ENCODE peak calls at places on chromosomes 13 and 19, in nine cellular contexts. E is iPS DF 6.9; F is GM23338; R is gastrocnemius medialis; Q is stomach; C is CD4-positive, CD25-positive, alpha-beta regulatory T cell; D is brain microvascular endothelial cell; G is HepG2; M is aorta. U is an unnamed sample.

GRCh38 chr19:38371081-38371480 is 3.3 kb upstream of the PSMD8 start:
- DNase-seq in Q (no peak), E (no peak), F (no peak), R (no peak), D (no peak), M (no peak), G (no peak), C (no peak), U (no peak)

GRCh38 chr13:51666316-51666715 is 82.1 kb downstream of the WDFY2 start:
- DNase-seq in M (no peak), Q (no peak), E (no peak), G (no peak), C (no peak), R (no peak), D (no peak), F (no peak), U (no peak)

GRCh38 chr19:18903146-18904056 is 7.4 kb upstream of the CERS1 start:
- DNase-seq in M (peak), D (no peak), E (no peak), R (no peak), C (no peak), F (peak), G (no peak), Q (no peak), U (no peak)

GRCh38 chr19:5097959-5098623 is 129.2 kb downstream of the KDM4B start:
- DNase-seq in Q (no peak), G (no peak), R (no peak), D (no peak), M (no peak), F (no peak), E (no peak), C (no peak), U (no peak)

GRCh38 chr19:35153701-35154534 is 617 bp upstream of the FXYD5 start:
- DNase-seq in R (no peak), C (peak), G (no peak), D (no peak), E (no peak), F (peak), Q (peak), M (no peak), U (peak)

GRCh38 chr19:30388819-30389218 is 16.6 kb downstream of the ZNF536 start:
- DNase-seq in E (no peak), G (no peak), D (no peak), R (no peak), F (no peak), C (no peak), M (no peak), Q (no peak), U (no peak)

GRCh38 chr19:18278521-18279265 is 2.7 kb downstream of the JUND start:
- DNase-seq in D (peak), G (no peak), R (no peak), Q (peak), F (peak), E (no peak), M (no peak), C (peak), U (peak)

GRCh38 chr13:51557875-51558604 is 26.2 kb upstream of the WDFY2 start:
- DNase-seq in G (no peak), F (no peak), R (no peak), C (no peak), Q (no peak), D (peak), E (no peak), M (no peak), U (no peak)

GRCh38 chr19:52601025-52601973 is 31.2 kb downstream of the ZNF701 start:
- DNase-seq in R (peak), E (peak), C (peak), M (peak), Q (peak), G (peak), F (peak), D (peak), U (peak)

GRCh38 chr19:43425567-43426392 is 11.1 kb downstream of the TEX101 start:
- DNase-seq in D (no peak), F (peak), E (no peak), Q (peak), C (no peak), R (no peak), M (no peak), G (no peak), U (no peak)

DNA sequence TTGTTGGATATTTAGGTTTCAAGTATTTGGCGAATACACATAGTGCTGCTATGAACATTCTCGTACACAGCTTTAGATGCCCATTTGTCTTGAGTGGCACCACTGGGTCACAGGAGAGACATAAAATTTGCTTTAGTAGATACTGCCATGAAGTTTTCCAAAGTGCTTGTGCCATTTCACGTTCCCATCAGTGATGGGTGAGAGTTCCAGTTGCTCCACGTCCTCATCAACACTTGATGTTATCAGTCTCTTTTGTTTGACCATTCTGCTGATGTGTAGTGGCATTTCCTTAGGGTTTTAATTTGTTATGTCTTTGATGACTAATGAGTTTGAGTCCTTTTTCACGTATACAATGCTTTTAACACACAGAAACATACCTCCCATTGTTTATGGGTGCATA is 11.0 kb downstream of the ZSWIM9 start:
- DNase-seq in Q (no peak), F (no peak), E (no peak), M (no peak), D (no peak), G (no peak), C (no peak), R (no peak), U (no peak)
- H3K27ac ChIP-seq in Q (no peak), F (no peak), E (no peak), M (no peak), D (no peak), G (no peak), C (no peak), R (no peak), U (no peak)

GRCh38 chr13:30735025-30735967 is at the start of gene ALOX5AP:
- DNase-seq in R (no peak), D (no peak), E (no peak), G (no peak), F (no peak), Q (peak), C (no peak), M (no peak), U (no peak)

GRCh38 chr13:30736461-30736860 is 1.1 kb downstream of the ALOX5AP start:
- DNase-seq in R (no peak), D (no peak), C (no peak), F (no peak), E (no peak), Q (no peak), G (no peak), M (no peak), U (no peak)

GRCh38 chr13:30737511-30738342 is 2.4 kb downstream of the ALOX5AP start:
- DNase-seq in D (no peak), G (no peak), Q (no peak), M (no peak), F (no peak), R (no peak), C (no peak), E (no peak), U (no peak)

GRCh38 chr13:30738526-30738925 is 3.2 kb downstream of the ALOX5AP start:
- DNase-seq in E (no peak), M (no peak), C (no peak), Q (no peak), G (no peak), R (no peak), D (no peak), F (no peak), U (no peak)

DNA sequence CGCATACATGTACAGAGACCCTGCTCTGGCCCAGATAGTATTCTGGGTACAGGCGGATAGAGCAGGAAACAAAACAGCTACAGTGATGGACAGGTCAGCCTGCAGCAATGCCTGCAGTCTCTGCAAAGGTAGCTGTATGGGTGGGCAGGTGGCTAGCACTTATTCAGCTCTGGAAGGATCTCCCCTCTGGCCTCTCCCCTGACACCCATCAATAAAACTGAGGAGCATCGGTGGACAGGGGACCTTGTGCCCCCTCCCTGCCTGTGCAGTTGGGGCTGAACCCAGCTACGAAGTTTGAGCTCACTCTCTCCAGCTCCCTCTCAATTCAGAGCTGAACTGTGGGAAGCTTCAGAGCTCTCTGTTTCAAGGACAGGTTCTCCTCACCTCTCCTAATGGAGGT is 1.6 kb downstream of the ALOX5AP start:
- DNase-seq in M (no peak), Q (no peak), D (no peak), E (no peak), G (no peak), F (no peak), R (no peak), C (no peak), U (no peak)
- H3K27ac ChIP-seq in M (no peak), Q (peak), D (no peak), E (no peak), G (no peak), F (no peak), R (no peak), C (peak), U (no peak)

GRCh38 chr13:106530209-106530906 is 5.1 kb downstream of the EFNB2 start:
- DNase-seq in G (no peak), M (no peak), D (no peak), R (no peak), C (no peak), F (peak), Q (no peak), E (no peak), U (no peak)

GRCh38 chr13:106528711-106529414 is 6.6 kb downstream of the EFNB2 start:
- DNase-seq in G (no peak), C (no peak), D (no peak), E (no peak), F (no peak), M (no peak), R (no peak), Q (no peak), U (no peak)

GRCh38 chr13:106532111-106532929 is 3.1 kb downstream of the EFNB2 start:
- DNase-seq in G (no peak), D (peak), E (no peak), M (no peak), Q (no peak), C (no peak), F (no peak), R (no peak), U (peak)

GRCh38 chr13:106529415-106530208 is 5.8 kb downstream of the EFNB2 start:
- DNase-seq in Q (no peak), M (no peak), C (no peak), R (no peak), E (no peak), F (no peak), D (no peak), G (no peak), U (no peak)

DNA sequence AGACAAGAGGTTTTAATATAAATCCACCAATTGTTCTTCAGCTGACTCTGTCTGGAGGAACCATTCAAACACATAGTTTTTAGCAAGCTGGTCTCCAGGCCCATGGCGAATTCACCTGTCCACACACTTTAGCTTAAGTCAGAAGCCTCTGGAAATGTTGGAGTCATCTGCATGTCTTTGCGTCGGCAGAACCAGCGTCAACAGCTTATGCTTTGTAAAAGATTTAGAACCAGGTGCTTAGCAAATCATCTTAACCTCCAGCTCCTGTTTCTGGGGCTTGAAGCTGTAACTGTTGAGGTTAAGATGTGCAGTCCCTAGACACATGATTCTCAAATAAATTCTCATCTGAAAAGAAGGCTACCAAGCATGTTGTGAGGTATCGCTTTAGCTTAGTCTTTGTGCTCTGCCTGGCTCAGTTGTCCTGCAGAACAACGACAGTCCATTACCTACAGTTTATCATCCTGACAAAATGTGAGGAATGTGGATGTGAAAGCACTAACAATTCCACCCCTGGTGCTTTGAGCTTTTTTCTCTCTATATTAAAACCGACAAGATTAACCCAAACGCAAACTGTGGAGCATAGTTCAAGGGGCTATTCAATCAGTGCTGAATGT is 4.4 kb downstream of the EFNB2 start:
- DNase-seq in G (no peak), R (no peak), D (no peak), M (no peak), Q (no peak), E (no peak), F (no peak), C (no peak), U (no peak)
- H3K27ac ChIP-seq in G (no peak), R (peak), D (no peak), M (peak), Q (peak), E (no peak), F (peak), C (no peak), U (no peak)

GRCh38 chr19:49559928-49560327 is 20.4 kb downstream of the NOSIP start:
- DNase-seq in R (peak), D (no peak), C (no peak), G (no peak), Q (no peak), M (no peak), E (no peak), F (peak), U (peak)

GRCh38 chr19:49559443-49559842 is 20.9 kb downstream of the NOSIP start:
- DNase-seq in F (no peak), D (no peak), Q (no peak), C (no peak), M (no peak), R (no peak), G (no peak), E (no peak), U (no peak)

GRCh38 chr19:49557641-49558325 is 22.6 kb downstream of the NOSIP start:
- DNase-seq in G (no peak), D (no peak), Q (no peak), E (no peak), M (no peak), C (no peak), R (no peak), F (no peak), U (no peak)

GRCh38 chr19:49560358-49560900 is 19.9 kb downstream of the NOSIP start:
- DNase-seq in M (no peak), R (peak), F (no peak), G (no peak), C (no peak), E (no peak), D (no peak), Q (no peak), U (no peak)

GRCh38 chr19:49558591-49558990 is 21.8 kb downstream of the NOSIP start:
- DNase-seq in G (no peak), D (no peak), M (no peak), F (no peak), Q (no peak), C (no peak), E (no peak), R (no peak), U (no peak)
- H3K27ac ChIP-seq in G (no peak), D (no peak), M (no peak), F (peak), Q (no peak), C (peak), E (no peak), R (peak), U (no peak)

GRCh38 chr13:97257228-97257755 is 35.2 kb downstream of the MBNL2 start:
- DNase-seq in F (no peak), Q (no peak), E (no peak), R (no peak), M (no peak), D (no peak), C (no peak), G (no peak), U (no peak)

GRCh38 chr13:97257800-97258799 is 36.0 kb downstream of the MBNL2 start:
- DNase-seq in Q (no peak), R (peak), C (no peak), F (peak), E (no peak), D (peak), G (peak), M (peak), U (peak)

GRCh38 chr13:97254809-97255208 is 32.7 kb downstream of the MBNL2 start:
- DNase-seq in D (no peak), M (no peak), G (no peak), C (no peak), F (no peak), R (no peak), Q (no peak), E (no peak), U (no peak)

GRCh38 chr13:97255515-97255999 is 33.4 kb downstream of the MBNL2 start:
- DNase-seq in D (no peak), Q (no peak), E (no peak), M (no peak), F (no peak), R (no peak), C (no peak), G (no peak), U (no peak)

GRCh38 chr13:97256343-97256783 is 34.2 kb downstream of the MBNL2 start:
- DNase-seq in R (no peak), Q (no peak), G (peak), D (peak), C (no peak), F (no peak), E (no peak), M (no peak), U (no peak)
- H3K27ac ChIP-seq in R (peak), Q (no peak), G (peak), D (peak), C (no peak), F (no peak), E (no peak), M (peak), U (no peak)

GRCh38 chr19:13834308-13834790 is 39.1 kb downstream of the ZSWIM4 start:
- DNase-seq in M (peak), D (no peak), F (no peak), C (no peak), Q (no peak), E (no peak), R (no peak), G (no peak), U (no peak)

GRCh38 chr19:13838071-13838942 is 38.6 kb upstream of the NANOS3 start:
- DNase-seq in C (no peak), G (no peak), E (no peak), F (no peak), R (no peak), Q (no peak), M (peak), D (no peak), U (no peak)

GRCh38 chr19:13838943-13839192 is 38.1 kb upstream of the NANOS3 start:
- DNase-seq in D (no peak), G (no peak), M (no peak), E (no peak), R (no peak), Q (no peak), C (no peak), F (no peak), U (no peak)

GRCh38 chr19:13833330-13834265 is 38.4 kb downstream of the ZSWIM4 start:
- DNase-seq in R (peak), F (peak), M (peak), E (no peak), G (peak), C (peak), Q (peak), D (peak), U (peak)

GRCh38 chr19:13835791-13836723 is 40.8 kb downstream of the ZSWIM4 start:
- DNase-seq in R (peak), D (no peak), C (no peak), G (no peak), E (no peak), M (peak), Q (no peak), F (no peak), U (peak)
- H3K27ac ChIP-seq in R (peak), D (peak), C (peak), G (no peak), E (no peak), M (peak), Q (peak), F (no peak), U (peak)

GRCh38 chr19:16889429-16889882 is 657 bp downstream of the F2RL3 start:
- DNase-seq in C (no peak), R (peak), D (no peak), Q (no peak), F (no peak), E (no peak), G (no peak), M (no peak), U (peak)
- H3K27ac ChIP-seq in C (no peak), R (peak), D (no peak), Q (peak), F (no peak), E (no peak), G (no peak), M (no peak), U (no peak)

GRCh38 chr13:111280666-111281577 is 39.5 kb upstream of the TEX29 start:
- DNase-seq in M (no peak), G (no peak), F (no peak), D (peak), C (no peak), R (no peak), Q (no peak), E (no peak), U (no peak)

GRCh38 chr13:111283457-111283856 is 37.0 kb upstream of the TEX29 start:
- DNase-seq in R (no peak), D (no peak), C (no peak), E (no peak), G (no peak), M (no peak), Q (no peak), F (no peak), U (no peak)

GRCh38 chr13:111281751-111282311 is 38.6 kb upstream of the TEX29 start:
- DNase-seq in D (peak), Q (no peak), C (no peak), F (no peak), G (no peak), R (no peak), E (no peak), M (no peak), U (no peak)

GRCh38 chr13:111282997-111283396 is 37.4 kb upstream of the TEX29 start:
- DNase-seq in F (no peak), M (no peak), G (no peak), D (no peak), Q (no peak), R (no peak), C (no peak), E (no peak), U (peak)

DNA sequence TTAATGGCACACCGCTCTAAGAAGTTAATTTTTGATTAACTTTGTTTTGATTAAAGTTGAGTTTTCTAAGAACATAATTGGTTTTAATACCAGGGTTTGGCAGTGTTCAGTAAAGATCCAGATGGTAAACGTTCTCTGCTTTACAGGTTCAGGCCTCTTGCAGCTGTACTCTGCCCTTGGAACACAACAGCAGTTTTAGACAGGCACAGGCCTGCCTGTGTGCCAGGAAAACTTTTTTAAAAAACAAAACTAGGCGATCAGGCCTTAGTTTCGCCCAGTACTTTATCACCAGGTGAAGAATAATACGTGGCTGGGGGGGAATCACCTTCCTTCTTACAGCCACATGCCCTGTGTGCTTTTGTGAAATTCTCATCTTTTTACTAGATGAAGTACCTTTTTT is 38.0 kb upstream of the TEX29 start:
- DNase-seq in G (no peak), Q (no peak), C (no peak), R (no peak), M (no peak), F (no peak), D (no peak), E (no peak), U (no peak)
- H3K27ac ChIP-seq in G (no peak), Q (no peak), C (no peak), R (peak), M (peak), F (no peak), D (peak), E (no peak), U (peak)